ENCODE peak calls at places on chromosomes 12 and 14, in seven cellular contexts. J is dermis microvascular lymphatic vessel endothelial cell, C is EL, U is bronchial epithelial cell, Y is glomerular endothelial cell, L is midbrain, Q is tibial nerve. W is an unnamed sample.

GRCh38 chr12:28552472-28553061 is 362.3 kb downstream of the CCDC91 start:
- DNase-seq in U (no peak), C (no peak), L (no peak), J (no peak), Q (no peak), Y (no peak), W (no peak)

GRCh38 chr14:92988786-92989755 is 66.1 kb downstream of the CHGA start:
- DNase-seq in L (no peak), J (no peak), Q (no peak), U (no peak), C (no peak), Y (no peak), W (no peak)

GRCh38 chr12:47946413-47947107 is 16.8 kb upstream of the TMEM106C start:
- DNase-seq in Y (no peak), Q (no peak), J (no peak), C (peak; percentile 50), U (peak; percentile 38), L (no peak), W (no peak)

GRCh38 chr12:122123761-122124145 is 45.2 kb downstream of the MLXIP start:
- DNase-seq in U (no peak), C (no peak), J (no peak), Q (no peak), L (no peak), Y (no peak), W (no peak)

GRCh38 chr14:61608245-61609142 is 86.8 kb upstream of the HIF1A start:
- DNase-seq in J (peak; percentile 51), L (peak; percentile 67), C (no peak), U (no peak), Y (no peak), Q (no peak), W (no peak)

GRCh38 chr14:90626550-90626949 is 189.7 kb downstream of the TTC7B start:
- DNase-seq in Q (no peak), U (no peak), L (no peak), Y (no peak), C (no peak), J (no peak), W (no peak)

GRCh38 chr14:71193663-71194062 is 286.4 kb downstream of the PCNX1 start:
- DNase-seq in C (no peak), Y (no peak), L (no peak), U (peak; percentile 52), J (no peak), Q (no peak), W (no peak)

GRCh38 chr12:47270782-47271664 is 191.3 kb upstream of the AMIGO2 start:
- DNase-seq in C (peak; percentile 93), U (peak; percentile 99), J (no peak), Q (no peak), Y (no peak), L (no peak), W (no peak)

GRCh38 chr14:104747876-104748275 is 5.1 kb upstream of the SIVA1 start:
- DNase-seq in Y (no peak), J (no peak), L (no peak), C (no peak), Q (no peak), U (no peak), W (no peak)

GRCh38 chr12:8622681-8623080 is 10.0 kb upstream of the AICDA start:
- DNase-seq in L (no peak), C (no peak), U (no peak), Y (no peak), J (no peak), Q (no peak), W (no peak)

GRCh38 chr14:74793506-74794155 is 30.5 kb downstream of the YLPM1 start:
- DNase-seq in Y (peak; percentile 55), C (no peak), Q (peak; percentile 12), L (no peak), U (no peak), J (no peak), W (peak; percentile 7)

GRCh38 chr12:116466536-116466935 is 92.6 kb upstream of the MAP1LC3B2 start:
- DNase-seq in C (peak; percentile 37), U (no peak), L (no peak), J (no peak), Y (peak; percentile 25), Q (no peak), W (no peak)

GRCh38 chr12:7092229-7092985 is at the start of gene C1R:
- DNase-seq in C (peak; percentile 89), Q (peak; percentile 93), L (peak; percentile 48), Y (no peak), J (peak; percentile 14), U (peak; percentile 52), W (peak; percentile 77)

GRCh38 chr12:57149309-57149900 is 2.0 kb upstream of the LRP1-AS start:
- DNase-seq in J (no peak), Y (no peak), Q (peak; percentile 77), U (no peak), L (peak; percentile 14), C (peak; percentile 46), W (no peak)

GRCh38 chr12:61713121-61713520 is 547.1 kb upstream of the USP15 start:
- DNase-seq in J (no peak), C (no peak), L (no peak), Y (no peak), Q (no peak), U (no peak), W (no peak)

W was measured in NAMALWA.